ENCODE peak calls at places on chromosomes 5 and 9, in nine cellular contexts. F, Z, U, B, I, L, D, E and G are unnamed samples.

GRCh38 chr5:74429495-74429894 is 211.0 kb downstream of the ENC1 start:
- DNase-seq in F (no peak), Z (no peak), U (no peak), B (no peak), I (no peak), L (no peak), D (no peak), E (no peak), G (no peak)

GRCh38 chr5:141958113-141958512 is at the start of gene PCDH12:
- DNase-seq in F (no peak), Z (no peak), U (peak), B (no peak), I (no peak), L (peak), D (peak), E (no peak), G (peak)

GRCh38 chr9:74887981-74888370 is 255 bp upstream of the TRPM6 start:
- DNase-seq in F (no peak), Z (no peak), U (no peak), B (no peak), I (no peak), L (no peak), D (no peak), E (no peak), G (no peak)

GRCh38 chr5:17359451-17359965 is 138.5 kb upstream of the TAF11L2 start:
- DNase-seq in F (no peak), Z (no peak), U (no peak), B (no peak), I (no peak), L (no peak), D (no peak), E (no peak), G (no peak)

GRCh38 chr9:20511680-20512079 is 110.6 kb downstream of the MLLT3 start:
- DNase-seq in F (no peak), Z (no peak), U (no peak), B (no peak), I (no peak), L (no peak), D (no peak), E (no peak), G (no peak)

GRCh38 chr5:56330167-56330566 is 97.0 kb upstream of the ANKRD55 start:
- DNase-seq in F (peak), Z (no peak), U (no peak), B (no peak), I (no peak), L (no peak), D (no peak), E (no peak), G (no peak)

GRCh38 chr9:97315550-97315949 is 8.1 kb downstream of the CCDC180 start:
- DNase-seq in F (no peak), Z (no peak), U (no peak), B (no peak), I (no peak), L (peak), D (no peak), E (no peak), G (peak)

GRCh38 chr9:5178126-5178805 is 7.2 kb downstream of the INSL6 start:
- DNase-seq in F (no peak), Z (no peak), U (no peak), B (no peak), I (no peak), L (no peak), D (no peak), E (no peak), G (no peak)

GRCh38 chr9:21889673-21890072 is 87.2 kb downstream of the MTAP start:
- DNase-seq in F (no peak), Z (no peak), U (no peak), B (no peak), I (no peak), L (no peak), D (no peak), E (no peak), G (no peak)

GRCh38 chr5:39713224-39713911 is 288.6 kb upstream of the DAB2 start:
- DNase-seq in F (no peak), Z (no peak), U (no peak), B (no peak), I (no peak), L (no peak), D (peak), E (peak), G (no peak)

GRCh38 chr9:3241290-3241689 is 284.5 kb downstream of the RFX3 start:
- DNase-seq in F (peak), Z (no peak), U (no peak), B (no peak), I (peak), L (peak), D (no peak), E (no peak), G (peak)

GRCh38 chr9:16135916-16136315 is 583.1 kb downstream of the CCDC171 start:
- DNase-seq in F (no peak), Z (no peak), U (no peak), B (no peak), I (no peak), L (no peak), D (no peak), E (no peak), G (no peak)

GRCh38 chr5:38843665-38844064 is 2.1 kb upstream of the OSMR start:
- DNase-seq in F (no peak), Z (no peak), U (no peak), B (no peak), I (no peak), L (no peak), D (no peak), E (no peak), G (no peak)